ENCODE peak calls at places on chromosome 5, in five cellular contexts. V is IMR-90, A is AG04450, M is ovary, D is WTC11. J is an unnamed sample.

GRCh38 chr5:113020461-113021273 is 44.1 kb downstream of the DCP2 start:
- DNase-seq in V (peak), A (peak), M (no peak), D (no peak), J (no peak)

GRCh38 chr5:176541338-176542134 is 4.3 kb upstream of the RNF44 start:
- DNase-seq in V (no peak), A (no peak), M (peak), D (peak), J (peak)

GRCh38 chr5:16090270-16090669 is 89.3 kb downstream of the MARCHF11 start:
- DNase-seq in V (no peak), A (no peak), M (no peak), D (no peak), J (no peak)

GRCh38 chr5:18761801-18762200 is 1127.5 kb downstream of the TAF11L14 start:
- DNase-seq in V (no peak), A (no peak), M (no peak), D (no peak), J (no peak)

GRCh38 chr5:33736510-33736909 is 155.3 kb downstream of the ADAMTS12 start:
- DNase-seq in V (peak), A (peak), M (no peak), D (no peak), J (no peak)

GRCh38 chr5:8784692-8785091 is 761.2 kb downstream of the SEMA5A start:
- DNase-seq in V (no peak), A (no peak), M (no peak), D (no peak), J (no peak)

GRCh38 chr5:124740055-124740454 is 6.4 kb downstream of the ZNF608 start:
- DNase-seq in V (no peak), A (no peak), M (no peak), D (no peak), J (no peak)

GRCh38 chr5:176733586-176734262 is 76.6 kb upstream of the UNC5A start:
- DNase-seq in V (no peak), A (no peak), M (no peak), D (no peak), J (no peak)

GRCh38 chr5:126046996-126047395 is 376.2 kb upstream of the GRAMD2B start:
- DNase-seq in V (no peak), A (no peak), M (no peak), D (no peak), J (no peak)

GRCh38 chr5:130541617-130542221 is 623.3 kb downstream of the HINT1 start:
- DNase-seq in V (no peak), A (no peak), M (no peak), D (no peak), J (no peak)

GRCh38 chr5:134138416-134139376 is 24.2 kb downstream of the TCF7 start:
- DNase-seq in V (peak), A (no peak), M (no peak), D (no peak), J (no peak)

GRCh38 chr5:16542275-16542674 is 74.5 kb downstream of the RETREG1 start:
- DNase-seq in V (no peak), A (no peak), M (no peak), D (no peak), J (no peak)

GRCh38 chr5:45847877-45848276 is 151.7 kb upstream of the HCN1 start:
- DNase-seq in V (no peak), A (no peak), M (no peak), D (peak), J (peak)

GRCh38 chr5:147483961-147484707 is 25.7 kb downstream of the DPYSL3 start:
- DNase-seq in V (peak), A (peak), M (peak), D (no peak), J (peak)

GRCh38 chr5:139402561-139403158 is 1.2 kb downstream of the SPATA24 start:
- DNase-seq in V (no peak), A (no peak), M (no peak), D (peak), J (no peak)

GRCh38 chr5:149110406-149110805 is 30.9 kb upstream of the ABLIM3 start:
- DNase-seq in V (peak), A (no peak), M (no peak), D (no peak), J (no peak)

GRCh38 chr5:148858106-148858505 is 31.7 kb downstream of the ADRB2 start:
- DNase-seq in V (no peak), A (no peak), M (no peak), D (no peak), J (no peak)

GRCh38 chr5:110087829-110088228 is 398.1 kb downstream of the MAN2A1 start:
- DNase-seq in V (no peak), A (no peak), M (no peak), D (no peak), J (no peak)

GRCh38 chr5:110082194-110082593 is 392.5 kb downstream of the MAN2A1 start:
- DNase-seq in V (no peak), A (no peak), M (no peak), D (no peak), J (no peak)

GRCh38 chr5:110086658-110087388 is 397.1 kb downstream of the MAN2A1 start:
- DNase-seq in V (peak), A (no peak), M (no peak), D (no peak), J (no peak)

GRCh38 chr5:110088676-110089436 is 399.1 kb downstream of the MAN2A1 start:
- DNase-seq in V (no peak), A (no peak), M (no peak), D (no peak), J (no peak)

DNA sequence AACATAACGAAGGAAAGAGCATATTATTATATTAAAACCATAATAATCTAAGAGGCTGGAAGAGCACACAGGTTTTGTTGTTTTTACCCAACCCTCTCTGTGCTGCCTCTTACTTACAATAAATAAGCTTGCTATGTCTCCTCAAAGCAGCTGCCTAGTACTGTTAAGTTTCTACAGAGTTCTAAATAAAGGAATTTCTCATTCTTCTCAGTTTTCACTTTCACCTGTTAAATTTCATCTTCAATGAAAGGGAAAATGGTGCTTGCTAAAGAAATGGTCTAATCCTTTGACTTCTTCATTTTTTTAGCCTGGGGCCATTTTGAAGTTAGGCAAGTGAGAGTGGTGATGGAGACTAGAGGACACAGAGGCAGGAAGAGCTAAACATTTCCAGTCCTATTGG is 396.1 kb downstream of the MAN2A1 start:
- DNase-seq in V (no peak), A (no peak), M (no peak), D (no peak), J (no peak)
- TF ChIP-seq CTCF in V (no peak), A (no peak), M (no peak), D (no peak), J (no peak)

GRCh38 chr5:169148066-169148740 is 152.7 kb downstream of the SLIT3 start:
- DNase-seq in V (no peak), A (no peak), M (no peak), D (no peak), J (no peak)

GRCh38 chr5:169151051-169151805 is 149.7 kb downstream of the SLIT3 start:
- DNase-seq in V (no peak), A (no peak), M (no peak), D (no peak), J (no peak)

GRCh38 chr5:169147542-169147941 is 153.4 kb downstream of the SLIT3 start:
- DNase-seq in V (no peak), A (no peak), M (no peak), D (no peak), J (no peak)

GRCh38 chr5:169150108-169150507 is 150.8 kb downstream of the SLIT3 start:
- DNase-seq in V (no peak), A (no peak), M (no peak), D (no peak), J (no peak)

GRCh38 chr5:169149317-169149716 is 151.6 kb downstream of the SLIT3 start:
- DNase-seq in V (no peak), A (no peak), M (no peak), D (no peak), J (no peak)
- TF ChIP-seq CTCF in V (no peak), A (peak), M (no peak), D (peak), J (peak)

GRCh38 chr5:154115314-154115713 is 75.2 kb upstream of the GALNT10 start:
- DNase-seq in V (no peak), A (no peak), M (no peak), D (no peak), J (no peak)
- TF ChIP-seq CTCF in V (no peak), A (no peak), M (no peak), D (no peak), J (no peak)

GRCh38 chr5:179530069-179530998 is 20.0 kb upstream of the RUFY1 start:
- DNase-seq in V (no peak), A (no peak), M (peak), D (peak), J (peak)

GRCh38 chr5:179526978-179527377 is 23.4 kb upstream of the RUFY1 start:
- DNase-seq in V (no peak), A (no peak), M (no peak), D (no peak), J (no peak)
- TF ChIP-seq CTCF in V (no peak), A (no peak), M (no peak), D (no peak), J (no peak)

GRCh38 chr5:77449277-77449676 is 42.8 kb downstream of the WDR41 start:
- DNase-seq in V (no peak), A (no peak), M (no peak), D (no peak), J (no peak)

GRCh38 chr5:77452351-77452750 is 39.8 kb downstream of the WDR41 start:
- DNase-seq in V (no peak), A (no peak), M (no peak), D (no peak), J (no peak)

GRCh38 chr5:77454123-77454522 is 38.0 kb downstream of the WDR41 start:
- DNase-seq in V (no peak), A (no peak), M (no peak), D (no peak), J (no peak)

GRCh38 chr5:77448831-77449230 is 43.3 kb downstream of the WDR41 start:
- DNase-seq in V (no peak), A (no peak), M (no peak), D (no peak), J (no peak)

DNA sequence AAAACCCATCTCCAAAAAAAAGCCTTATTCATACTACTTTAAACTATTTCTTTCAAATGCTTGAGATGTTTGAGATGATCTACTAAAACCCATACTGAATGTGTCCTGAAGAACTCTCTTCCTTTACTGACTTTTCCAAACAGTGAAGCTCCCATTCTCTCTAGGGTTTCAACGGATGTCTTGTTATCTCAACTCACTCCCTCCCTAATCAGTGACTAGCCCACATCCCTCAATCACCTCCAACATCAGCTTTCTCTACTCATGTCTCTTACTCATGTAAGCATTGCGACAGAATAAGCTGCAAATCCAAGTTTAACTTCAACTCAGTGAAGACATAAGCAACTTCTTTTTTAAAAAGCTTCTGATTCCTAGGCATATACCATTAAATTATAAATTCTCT is 42.1 kb downstream of the WDR41 start:
- DNase-seq in V (peak), A (no peak), M (no peak), D (no peak), J (no peak)
- TF ChIP-seq CTCF in V (no peak), A (no peak), M (no peak), D (no peak), J (no peak)

GRCh38 chr5:73298251-73299016 is 125.4 kb downstream of the TMEM174 start:
- DNase-seq in V (peak), A (peak), M (no peak), D (peak), J (peak)
- TF ChIP-seq CTCF in V (no peak), A (no peak), M (no peak), D (no peak), J (no peak)

GRCh38 chr5:109838157-109838556 is 148.4 kb downstream of the MAN2A1 start:
- DNase-seq in V (no peak), A (no peak), M (no peak), D (no peak), J (no peak)

GRCh38 chr5:109830955-109831502 is 141.3 kb downstream of the MAN2A1 start:
- DNase-seq in V (peak), A (no peak), M (no peak), D (no peak), J (no peak)

GRCh38 chr5:109837226-109837861 is 147.6 kb downstream of the MAN2A1 start:
- DNase-seq in V (no peak), A (no peak), M (no peak), D (no peak), J (peak)

GRCh38 chr5:109833946-109834345 is 144.2 kb downstream of the MAN2A1 start:
- DNase-seq in V (peak), A (no peak), M (no peak), D (no peak), J (no peak)

DNA sequence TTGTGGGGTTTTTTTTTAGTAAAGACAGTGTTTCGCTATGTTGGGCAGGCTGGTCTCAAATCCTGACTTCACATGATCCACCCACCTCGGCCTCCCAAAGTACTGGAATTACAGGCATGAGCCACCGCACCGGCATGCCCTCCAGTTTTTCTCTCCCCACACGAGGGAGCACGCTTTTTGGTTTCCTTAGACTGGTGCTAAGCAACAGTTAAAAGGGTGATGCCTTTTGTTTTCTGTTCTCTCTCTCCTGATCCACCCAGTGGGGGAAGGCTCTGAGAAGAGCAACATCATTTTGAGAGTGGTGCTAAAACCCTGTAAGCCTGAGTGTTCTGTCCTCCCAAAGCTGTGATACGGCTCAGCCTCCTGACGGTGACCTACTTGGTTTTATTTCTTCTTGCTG is 146.6 kb downstream of the MAN2A1 start:
- DNase-seq in V (no peak), A (no peak), M (no peak), D (no peak), J (no peak)
- TF ChIP-seq CTCF in V (no peak), A (no peak), M (no peak), D (no peak), J (no peak)

GRCh38 chr5:20340123-20340522 is 352.1 kb upstream of the CDH18 start:
- DNase-seq in V (no peak), A (no peak), M (no peak), D (no peak), J (no peak)
- TF ChIP-seq CTCF in V (no peak), A (no peak), M (no peak), D (no peak), J (no peak)

J was measured in nephron progenitor cell.